ENCODE peak calls at places on chromosomes 2 and 18, in four cellular contexts. M is CD8-positive, alpha-beta memory T cell; H is heart right ventricle; D is uterus. E is an unnamed sample.

GRCh38 chr18:23228102-23229051 is 93.1 kb downstream of the CABLES1 start:
- DNase-seq in H (peak; percentile 23), D (no peak), M (no peak), E (no peak)

GRCh38 chr2:2026851-2027250 is 282.5 kb upstream of the PXDN start:
- DNase-seq in H (no peak), D (no peak), M (no peak), E (no peak)

GRCh38 chr2:240257940-240258580 is 117.6 kb upstream of the OTOS start:
- DNase-seq in D (no peak), H (no peak), M (no peak), E (peak; percentile 43)

GRCh38 chr18:68314403-68314802 is 400.5 kb downstream of the TMX3 start:
- DNase-seq in H (no peak), M (no peak), D (no peak), E (no peak)

GRCh38 chr18:72910045-72910444 is 42.3 kb upstream of the NETO1 start:
- DNase-seq in H (no peak), M (no peak), D (no peak), E (no peak)

GRCh38 chr2:222561817-222562424 is 94.0 kb downstream of the FARSB start:
- DNase-seq in M (no peak), D (peak; percentile 40), H (peak; percentile 52), E (peak; percentile 22)

GRCh38 chr2:102698369-102699111 is 63.3 kb upstream of the TMEM182 start:
- DNase-seq in M (no peak), H (no peak), D (no peak), E (no peak)

GRCh38 chr2:84946204-84947009 is 24.6 kb upstream of the KCMF1 start:
- DNase-seq in H (no peak), M (peak; percentile 44), D (no peak), E (no peak)

GRCh38 chr2:39378968-39379367 is 58.1 kb downstream of the MAP4K3 start:
- DNase-seq in M (no peak), D (no peak), H (no peak), E (no peak)

GRCh38 chr2:9807056-9807455 is 36.2 kb upstream of the TAF1B start:
- DNase-seq in D (no peak), H (no peak), M (no peak), E (peak; percentile 8)

GRCh38 chr2:9807555-9808305 is 35.5 kb upstream of the TAF1B start:
- DNase-seq in D (no peak), H (no peak), M (no peak), E (no peak)

GRCh38 chr2:9806298-9806610 is 37.0 kb upstream of the TAF1B start:
- DNase-seq in D (no peak), M (no peak), H (no peak), E (peak; percentile 21)

GRCh38 chr2:9806656-9807055 is 36.6 kb upstream of the TAF1B start:
- DNase-seq in H (no peak), M (no peak), D (no peak), E (no peak)

DNA sequence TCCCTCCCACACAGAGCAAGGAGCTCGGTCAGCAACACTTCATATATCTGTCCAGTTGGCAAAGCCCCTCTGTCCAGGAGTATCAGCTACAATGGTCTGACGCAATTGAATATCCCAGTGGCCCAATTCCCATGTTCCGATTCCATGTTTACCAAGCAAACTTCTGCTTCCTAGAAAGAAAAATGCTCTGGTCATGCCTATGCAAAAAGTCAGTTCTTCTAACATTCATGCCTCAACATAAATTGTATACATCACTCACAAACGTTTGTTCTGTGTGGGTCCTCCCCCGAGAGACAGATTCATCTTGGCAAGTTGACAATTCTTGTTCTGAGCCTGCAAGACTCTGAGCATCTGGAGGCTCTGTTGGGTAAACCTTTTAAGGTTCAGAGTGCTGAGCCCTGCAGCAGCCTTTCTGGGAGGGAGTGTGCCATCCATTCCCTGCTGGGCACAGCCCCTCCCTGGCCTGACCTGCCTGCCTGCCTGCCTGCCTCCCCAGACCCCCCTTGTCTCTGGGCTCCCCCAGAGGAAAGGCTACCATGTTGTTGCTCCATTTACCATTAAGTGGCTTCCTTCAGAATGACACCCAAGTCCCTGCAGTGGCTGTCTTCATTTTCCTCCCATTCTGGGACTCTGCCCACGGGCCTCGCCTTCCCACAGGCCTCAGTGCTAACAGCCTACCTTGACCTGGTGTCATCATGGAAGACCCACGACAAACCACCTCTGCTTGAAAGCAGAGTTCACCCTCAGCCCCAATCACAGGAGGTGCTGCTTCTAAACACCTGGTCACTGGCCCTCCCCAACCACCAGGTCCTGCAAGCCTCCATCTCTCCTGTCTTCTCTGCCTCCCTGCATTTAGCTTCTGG is 37.6 kb upstream of the TAF1B start:
- DNase-seq in H (no peak), M (no peak), D (no peak), E (peak; percentile 52)
- H3K4me1 ChIP-seq in H (no peaks in the 10 kb centered on the region), M (no peaks in the 10 kb centered on the region), D (no peaks in the 10 kb centered on the region), E (no peaks in the 10 kb centered on the region)

GRCh38 chr18:70295633-70296188 is 6.9 kb downstream of the SOCS6 start:
- DNase-seq in D (no peak), M (no peak), H (no peak), E (no peak)

GRCh38 chr18:70295192-70295522 is 6.3 kb downstream of the SOCS6 start:
- DNase-seq in D (no peak), H (no peak), M (no peak), E (no peak)

GRCh38 chr18:70296781-70297180 is 7.9 kb downstream of the SOCS6 start:
- DNase-seq in H (no peak), M (no peak), D (no peak), E (no peak)

GRCh38 chr18:70294471-70295191 is 5.8 kb downstream of the SOCS6 start:
- DNase-seq in H (no peak), D (no peak), M (no peak), E (no peak)

GRCh38 chr18:70296289-70296688 is 7.4 kb downstream of the SOCS6 start:
- DNase-seq in H (peak; percentile 47), M (no peak), D (no peak), E (no peak)
- H3K4me1 ChIP-seq in H (peaks cover 43% of the 10 kb centered on the region), M (no peaks in the 10 kb centered on the region), D (no peaks in the 10 kb centered on the region), E (peaks cover 12% of the 10 kb centered on the region)

DNA sequence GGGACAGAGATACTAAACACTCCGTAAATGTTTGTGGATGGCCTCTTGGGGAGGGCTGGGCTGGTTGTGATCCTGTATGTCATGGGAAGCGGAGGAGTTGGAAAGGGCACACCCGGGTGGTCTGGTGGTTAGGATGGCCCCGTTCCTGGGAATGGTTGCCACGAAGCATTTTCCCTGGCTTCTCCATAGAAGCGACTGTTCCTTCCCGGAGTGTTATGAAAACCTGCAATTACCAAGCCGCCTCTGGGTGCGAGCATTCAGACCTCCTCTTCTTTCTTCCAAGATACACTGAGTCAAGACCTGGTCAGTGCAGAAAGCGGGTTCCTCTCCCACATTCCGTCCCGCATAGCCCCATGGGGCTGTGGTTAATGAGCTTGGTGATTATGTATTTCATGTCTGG is 197.0 kb downstream of the CTIF start:
- DNase-seq in H (no peak), M (no peak), D (no peak), E (no peak)
- H3K4me1 ChIP-seq in H (peaks cover 42% of the 10 kb centered on the region), M (no peaks in the 10 kb centered on the region), D (no peaks in the 10 kb centered on the region), E (peaks cover 20% of the 10 kb centered on the region)

DNA sequence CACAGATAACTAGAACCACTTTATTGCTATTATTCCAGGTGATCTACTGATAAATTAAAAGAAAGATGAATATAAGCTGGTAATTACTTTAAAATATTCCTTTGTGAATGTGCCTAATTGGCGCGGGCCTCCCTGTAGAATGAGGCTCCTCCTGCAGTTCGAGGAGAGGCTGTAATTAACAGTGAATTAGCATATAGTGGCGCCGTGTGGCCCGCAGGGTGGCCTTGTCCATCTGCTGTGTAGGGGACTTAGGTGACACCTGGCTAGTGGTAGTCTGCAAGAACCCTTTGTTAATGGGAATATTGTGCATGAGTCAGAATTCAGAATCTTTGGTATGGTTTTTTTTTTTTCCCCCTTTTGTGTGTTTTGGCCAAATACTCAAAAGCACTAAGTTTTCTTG is 119.8 kb downstream of the AGAP1 start:
- DNase-seq in H (no peak), M (no peak), D (no peak), E (no peak)
- H3K4me1 ChIP-seq in H (peaks cover 17% of the 10 kb centered on the region), M (no peaks in the 10 kb centered on the region), D (no peaks in the 10 kb centered on the region), E (peaks cover 3% of the 10 kb centered on the region)